ENCODE peak calls at places on chromosomes 13 and 19, in nine cellular contexts. One of them, this sample, is unnamed.

GRCh38 chr13:22926176-22927007 is 254.4 kb upstream of the SGCG start:
- DNase-seq in tibial nerve: peak; percentile 41
- DNase-seq in lung: peak; percentile 79
- DNase-seq in fibroblast of lung: peak; percentile 40
- DNase-seq in CD4-positive, alpha-beta memory T cell: no peak
- DNase-seq in CD4-positive, CD25-positive, alpha-beta regulatory T cell: no peak
- DNase-seq in effector memory CD4-positive, alpha-beta T cell: no peak
- DNase-seq in endodermal cell: peak; percentile 92
- DNase-seq in bronchial epithelial cell: peak; percentile 17
- DNase-seq in this sample: no peak

GRCh38 chr13:33548065-33548464 is 262.5 kb upstream of the STARD13 start:
- DNase-seq in tibial nerve: no peak
- DNase-seq in fibroblast of lung: no peak
- DNase-seq in endodermal cell: no peak
- DNase-seq in CD4-positive, alpha-beta memory T cell: no peak
- DNase-seq in lung: no peak
- DNase-seq in effector memory CD4-positive, alpha-beta T cell: no peak
- DNase-seq in CD4-positive, CD25-positive, alpha-beta regulatory T cell: no peak
- DNase-seq in bronchial epithelial cell: no peak
- DNase-seq in this sample: no peak

GRCh38 chr19:6076675-6077463 is 33.4 kb downstream of the RFX2 start:
- DNase-seq in endodermal cell: no peak
- DNase-seq in tibial nerve: no peak
- DNase-seq in fibroblast of lung: peak; percentile 94
- DNase-seq in CD4-positive, CD25-positive, alpha-beta regulatory T cell: no peak
- DNase-seq in bronchial epithelial cell: peak; percentile 78
- DNase-seq in lung: no peak
- DNase-seq in effector memory CD4-positive, alpha-beta T cell: no peak
- DNase-seq in CD4-positive, alpha-beta memory T cell: no peak
- DNase-seq in this sample: no peak

GRCh38 chr13:30830638-30830965 is 75.5 kb upstream of the MEDAG start:
- DNase-seq in bronchial epithelial cell: peak; percentile 32
- DNase-seq in effector memory CD4-positive, alpha-beta T cell: no peak
- DNase-seq in endodermal cell: no peak
- DNase-seq in lung: no peak
- DNase-seq in CD4-positive, alpha-beta memory T cell: no peak
- DNase-seq in fibroblast of lung: no peak
- DNase-seq in tibial nerve: no peak
- DNase-seq in CD4-positive, CD25-positive, alpha-beta regulatory T cell: no peak
- DNase-seq in this sample: no peak

GRCh38 chr19:10593820-10594637 is 6.9 kb upstream of the AP1M2 start:
- DNase-seq in tibial nerve: peak; percentile 75
- DNase-seq in CD4-positive, CD25-positive, alpha-beta regulatory T cell: no peak
- DNase-seq in effector memory CD4-positive, alpha-beta T cell: no peak
- DNase-seq in lung: no peak
- DNase-seq in endodermal cell: no peak
- DNase-seq in CD4-positive, alpha-beta memory T cell: no peak
- DNase-seq in fibroblast of lung: no peak
- DNase-seq in bronchial epithelial cell: no peak
- DNase-seq in this sample: peak; percentile 59

GRCh38 chr19:41998246-41999020 is 4.4 kb upstream of the ATP1A3 start:
- DNase-seq in CD4-positive, CD25-positive, alpha-beta regulatory T cell: peak; percentile 43
- DNase-seq in fibroblast of lung: peak; percentile 27
- DNase-seq in endodermal cell: peak; percentile 93
- DNase-seq in lung: no peak
- DNase-seq in tibial nerve: no peak
- DNase-seq in CD4-positive, alpha-beta memory T cell: no peak
- DNase-seq in bronchial epithelial cell: peak; percentile 10
- DNase-seq in effector memory CD4-positive, alpha-beta T cell: no peak
- DNase-seq in this sample: no peak

GRCh38 chr13:33014291-33014690 is 1.9 kb upstream of the KL start:
- DNase-seq in fibroblast of lung: peak; percentile 51
- DNase-seq in CD4-positive, alpha-beta memory T cell: no peak
- DNase-seq in tibial nerve: no peak
- DNase-seq in bronchial epithelial cell: no peak
- DNase-seq in CD4-positive, CD25-positive, alpha-beta regulatory T cell: no peak
- DNase-seq in lung: no peak
- DNase-seq in effector memory CD4-positive, alpha-beta T cell: no peak
- DNase-seq in endodermal cell: no peak
- DNase-seq in this sample: no peak

GRCh38 chr13:112779856-112780604 is 90.2 kb downstream of the ATP11A start:
- DNase-seq in fibroblast of lung: peak; percentile 42
- DNase-seq in bronchial epithelial cell: no peak
- DNase-seq in CD4-positive, alpha-beta memory T cell: no peak
- DNase-seq in endodermal cell: no peak
- DNase-seq in CD4-positive, CD25-positive, alpha-beta regulatory T cell: no peak
- DNase-seq in lung: no peak
- DNase-seq in effector memory CD4-positive, alpha-beta T cell: no peak
- DNase-seq in tibial nerve: no peak
- DNase-seq in this sample: peak; percentile 54

GRCh38 chr13:21986602-21987001 is 315.7 kb downstream of the FGF9 start:
- DNase-seq in bronchial epithelial cell: no peak
- DNase-seq in CD4-positive, CD25-positive, alpha-beta regulatory T cell: no peak
- DNase-seq in fibroblast of lung: no peak
- DNase-seq in CD4-positive, alpha-beta memory T cell: no peak
- DNase-seq in lung: peak; percentile 46
- DNase-seq in endodermal cell: no peak
- DNase-seq in effector memory CD4-positive, alpha-beta T cell: no peak
- DNase-seq in tibial nerve: peak; percentile 34
- DNase-seq in this sample: peak; percentile 90

GRCh38 chr19:496333-496634 is at the start of gene MADCAM1:
- DNase-seq in effector memory CD4-positive, alpha-beta T cell: no peak
- DNase-seq in tibial nerve: no peak
- DNase-seq in bronchial epithelial cell: no peak
- DNase-seq in fibroblast of lung: no peak
- DNase-seq in CD4-positive, alpha-beta memory T cell: no peak
- DNase-seq in CD4-positive, CD25-positive, alpha-beta regulatory T cell: no peak
- DNase-seq in lung: no peak
- DNase-seq in endodermal cell: peak; percentile 59
- DNase-seq in this sample: no peak

GRCh38 chr13:31962661-31963345 is 68.8 kb upstream of the FRY start:
- DNase-seq in tibial nerve: no peak
- DNase-seq in bronchial epithelial cell: no peak
- DNase-seq in endodermal cell: no peak
- DNase-seq in fibroblast of lung: peak; percentile 51
- DNase-seq in CD4-positive, alpha-beta memory T cell: no peak
- DNase-seq in CD4-positive, CD25-positive, alpha-beta regulatory T cell: no peak
- DNase-seq in effector memory CD4-positive, alpha-beta T cell: no peak
- DNase-seq in lung: no peak
- DNase-seq in this sample: no peak

GRCh38 chr13:25372275-25373081 is 704 bp downstream of the ATP8A2 start:
- DNase-seq in lung: no peak
- DNase-seq in effector memory CD4-positive, alpha-beta T cell: no peak
- DNase-seq in fibroblast of lung: no peak
- DNase-seq in endodermal cell: peak; percentile 79
- DNase-seq in CD4-positive, alpha-beta memory T cell: no peak
- DNase-seq in CD4-positive, CD25-positive, alpha-beta regulatory T cell: no peak
- DNase-seq in tibial nerve: no peak
- DNase-seq in bronchial epithelial cell: no peak
- DNase-seq in this sample: no peak

GRCh38 chr13:35840991-35841604 is 290.1 kb downstream of the DCLK1 start:
- DNase-seq in bronchial epithelial cell: no peak
- DNase-seq in lung: no peak
- DNase-seq in CD4-positive, CD25-positive, alpha-beta regulatory T cell: no peak
- DNase-seq in effector memory CD4-positive, alpha-beta T cell: no peak
- DNase-seq in endodermal cell: no peak
- DNase-seq in CD4-positive, alpha-beta memory T cell: no peak
- DNase-seq in tibial nerve: no peak
- DNase-seq in fibroblast of lung: peak; percentile 45
- DNase-seq in this sample: no peak

DNA sequence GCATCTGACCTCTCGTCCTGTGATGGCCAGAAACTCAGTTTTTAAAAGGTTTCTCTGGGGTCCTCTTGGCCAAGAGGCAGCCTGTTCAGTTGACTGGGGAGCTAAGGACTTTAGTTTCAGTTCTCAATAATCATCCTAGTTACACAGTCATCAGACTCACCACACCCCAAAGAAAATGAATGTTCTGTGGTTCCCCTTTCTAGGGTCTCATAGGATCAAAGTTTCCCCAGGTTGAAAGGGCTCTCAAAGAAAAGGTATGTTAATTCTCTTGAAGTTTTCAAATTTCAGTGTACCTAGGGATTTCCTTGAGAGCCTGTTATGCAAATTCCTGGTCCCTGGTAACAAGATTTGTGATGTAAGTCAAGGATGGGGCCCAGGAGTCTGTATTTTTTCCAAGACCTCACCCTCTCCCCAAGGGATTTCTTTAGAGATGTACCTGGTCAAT is 94.9 kb downstream of the FAM216B start:
- DNase-seq in lung: no peak
- DNase-seq in CD4-positive, CD25-positive, alpha-beta regulatory T cell: no peak
- DNase-seq in CD4-positive, alpha-beta memory T cell: no peak
- DNase-seq in fibroblast of lung: no peak
- DNase-seq in tibial nerve: no peak
- DNase-seq in effector memory CD4-positive, alpha-beta T cell: no peak
- DNase-seq in endodermal cell: peak; percentile 58
- DNase-seq in bronchial epithelial cell: no peak
- DNase-seq in this sample: no peak
- H3K4me3 ChIP-seq in lung: no peak overlapping the region
- H3K4me3 ChIP-seq in CD4-positive, CD25-positive, alpha-beta regulatory T cell: no peak overlapping the region
- H3K4me3 ChIP-seq in CD4-positive, alpha-beta memory T cell: no peak overlapping the region
- H3K4me3 ChIP-seq in fibroblast of lung: no peak overlapping the region
- H3K4me3 ChIP-seq in tibial nerve: no peak overlapping the region
- H3K4me3 ChIP-seq in effector memory CD4-positive, alpha-beta T cell: no peak overlapping the region
- H3K4me3 ChIP-seq in endodermal cell: peak overlapping the region; percentile 60
- H3K4me3 ChIP-seq in bronchial epithelial cell: no peak overlapping the region
- H3K4me3 ChIP-seq in this sample: no peak overlapping the region

DNA sequence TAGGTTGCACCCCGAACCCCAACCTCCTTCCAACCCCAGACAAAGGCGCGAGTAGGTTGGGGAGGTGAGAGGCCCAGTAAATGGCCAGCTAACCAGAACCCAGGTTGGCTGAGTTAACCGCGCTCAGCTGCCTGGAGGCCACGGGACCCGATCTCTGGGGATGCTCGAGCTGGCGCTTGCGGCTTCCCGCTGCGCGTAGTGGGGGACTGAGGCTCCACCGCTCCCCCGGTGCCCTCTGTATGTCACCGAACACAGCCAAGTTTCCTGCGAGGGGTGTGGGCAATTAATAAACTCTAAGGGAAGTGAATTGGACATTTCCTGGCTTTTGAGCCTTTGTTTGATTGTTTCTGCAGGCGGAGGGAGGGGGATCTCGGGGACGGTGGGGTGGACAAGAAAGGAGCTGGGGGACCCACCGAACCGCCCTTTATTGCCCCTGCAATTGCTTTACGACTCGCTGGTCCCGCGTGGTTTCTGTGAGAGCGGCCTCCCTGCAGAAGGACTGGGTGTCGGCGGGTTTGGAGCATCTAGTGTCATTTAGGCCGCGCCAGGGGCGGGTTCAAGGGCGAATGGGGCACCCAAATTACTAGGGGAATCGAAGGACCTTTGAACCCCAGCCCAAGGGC is 3.5 kb upstream of the ZIC5 start:
- DNase-seq in endodermal cell: peak; percentile 78
- DNase-seq in fibroblast of lung: no peak
- DNase-seq in tibial nerve: no peak
- DNase-seq in lung: no peak
- DNase-seq in CD4-positive, CD25-positive, alpha-beta regulatory T cell: no peak
- DNase-seq in effector memory CD4-positive, alpha-beta T cell: no peak
- DNase-seq in CD4-positive, alpha-beta memory T cell: no peak
- DNase-seq in bronchial epithelial cell: no peak
- DNase-seq in this sample: peak; percentile 44
- H3K27me3 ChIP-seq in endodermal cell: peaks cover 64% of the 10 kb centered on the region
- H3K27me3 ChIP-seq in fibroblast of lung: peaks cover 86% of the 10 kb centered on the region
- H3K27me3 ChIP-seq in tibial nerve: peaks cover 25% of the 10 kb centered on the region
- H3K27me3 ChIP-seq in lung: peaks cover 23% of the 10 kb centered on the region
- H3K27me3 ChIP-seq in CD4-positive, CD25-positive, alpha-beta regulatory T cell: peaks cover 64% of the 10 kb centered on the region
- H3K27me3 ChIP-seq in effector memory CD4-positive, alpha-beta T cell: peaks cover 91% of the 10 kb centered on the region
- H3K27me3 ChIP-seq in CD4-positive, alpha-beta memory T cell: peaks cover 89% of the 10 kb centered on the region
- H3K27me3 ChIP-seq in bronchial epithelial cell: peaks cover 80% of the 10 kb centered on the region
- H3K27me3 ChIP-seq in this sample: peaks cover 75% of the 10 kb centered on the region

GRCh38 chr19:37466798-37467607 is at the start of gene ZNF569:
- DNase-seq in endodermal cell: peak; percentile 96
- DNase-seq in CD4-positive, CD25-positive, alpha-beta regulatory T cell: peak; percentile 96
- DNase-seq in tibial nerve: peak; percentile 72
- DNase-seq in effector memory CD4-positive, alpha-beta T cell: peak; percentile 81
- DNase-seq in CD4-positive, alpha-beta memory T cell: peak; percentile 93
- DNase-seq in bronchial epithelial cell: peak; percentile 86
- DNase-seq in lung: peak; percentile 91
- DNase-seq in fibroblast of lung: peak; percentile 97
- DNase-seq in this sample: peak; percentile 89

GRCh38 chr19:37472165-37472564 is 3.0 kb downstream of the ZNF570 start:
- DNase-seq in lung: no peak
- DNase-seq in CD4-positive, alpha-beta memory T cell: no peak
- DNase-seq in fibroblast of lung: no peak
- DNase-seq in CD4-positive, CD25-positive, alpha-beta regulatory T cell: no peak
- DNase-seq in bronchial epithelial cell: no peak
- DNase-seq in endodermal cell: no peak
- DNase-seq in effector memory CD4-positive, alpha-beta T cell: no peak
- DNase-seq in tibial nerve: no peak
- DNase-seq in this sample: no peak

GRCh38 chr19:37468961-37469777 is at the start of gene ZNF570:
- DNase-seq in CD4-positive, alpha-beta memory T cell: peak; percentile 90
- DNase-seq in fibroblast of lung: peak; percentile 89
- DNase-seq in CD4-positive, CD25-positive, alpha-beta regulatory T cell: peak; percentile 95
- DNase-seq in tibial nerve: peak; percentile 73
- DNase-seq in effector memory CD4-positive, alpha-beta T cell: peak; percentile 77
- DNase-seq in lung: peak; percentile 89
- DNase-seq in bronchial epithelial cell: peak; percentile 67
- DNase-seq in endodermal cell: peak; percentile 95
- DNase-seq in this sample: peak; percentile 89

GRCh38 chr19:37467608-37468090 is 405 bp upstream of the ZNF569 start:
- DNase-seq in endodermal cell: no peak
- DNase-seq in effector memory CD4-positive, alpha-beta T cell: no peak
- DNase-seq in lung: no peak
- DNase-seq in fibroblast of lung: no peak
- DNase-seq in CD4-positive, alpha-beta memory T cell: no peak
- DNase-seq in tibial nerve: no peak
- DNase-seq in CD4-positive, CD25-positive, alpha-beta regulatory T cell: no peak
- DNase-seq in bronchial epithelial cell: peak; percentile 2
- DNase-seq in this sample: no peak

DNA sequence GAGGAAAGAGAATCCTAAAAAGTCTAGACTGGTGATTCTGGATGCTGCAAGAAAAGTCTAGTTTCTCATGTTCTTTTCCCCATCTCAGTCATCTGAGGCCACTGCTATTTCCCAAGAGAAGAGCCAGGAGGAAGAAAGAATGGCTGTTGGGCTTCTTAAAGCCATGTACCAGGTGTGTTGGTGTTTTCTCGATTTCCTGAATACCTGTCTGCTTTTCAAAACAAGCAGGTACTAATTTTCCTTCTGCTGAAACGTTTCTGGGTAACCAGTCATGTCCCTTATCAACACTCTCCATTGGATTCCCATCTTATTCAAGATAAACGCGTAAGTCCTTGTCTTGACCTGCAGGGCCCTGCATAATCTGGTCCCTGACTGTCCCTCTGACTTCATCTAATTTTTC is 1.1 kb downstream of the ZNF570 start:
- DNase-seq in fibroblast of lung: no peak
- DNase-seq in lung: no peak
- DNase-seq in endodermal cell: no peak
- DNase-seq in tibial nerve: no peak
- DNase-seq in bronchial epithelial cell: no peak
- DNase-seq in CD4-positive, CD25-positive, alpha-beta regulatory T cell: peak; percentile 4
- DNase-seq in effector memory CD4-positive, alpha-beta T cell: no peak
- DNase-seq in CD4-positive, alpha-beta memory T cell: no peak
- DNase-seq in this sample: no peak
- H3K4me3 ChIP-seq in fibroblast of lung: peak overlapping the region; percentile 80
- H3K4me3 ChIP-seq in lung: no peak overlapping the region
- H3K4me3 ChIP-seq in endodermal cell: peak overlapping the region; percentile 93
- H3K4me3 ChIP-seq in tibial nerve: peak overlapping the region; percentile 84
- H3K4me3 ChIP-seq in bronchial epithelial cell: no peak overlapping the region
- H3K4me3 ChIP-seq in CD4-positive, CD25-positive, alpha-beta regulatory T cell: peak overlapping the region; percentile 89
- H3K4me3 ChIP-seq in effector memory CD4-positive, alpha-beta T cell: no peak overlapping the region
- H3K4me3 ChIP-seq in CD4-positive, alpha-beta memory T cell: peak overlapping the region; percentile 91
- H3K4me3 ChIP-seq in this sample: no peak overlapping the region

GRCh38 chr19:31346660-31347059 is 2.6 kb downstream of the TSHZ3 start:
- DNase-seq in fibroblast of lung: no peak
- DNase-seq in CD4-positive, CD25-positive, alpha-beta regulatory T cell: no peak
- DNase-seq in bronchial epithelial cell: no peak
- DNase-seq in lung: no peak
- DNase-seq in CD4-positive, alpha-beta memory T cell: no peak
- DNase-seq in tibial nerve: no peak
- DNase-seq in endodermal cell: no peak
- DNase-seq in effector memory CD4-positive, alpha-beta T cell: no peak
- DNase-seq in this sample: no peak
- H3K27me3 ChIP-seq in fibroblast of lung: no peaks in the 10 kb centered on the region
- H3K27me3 ChIP-seq in CD4-positive, CD25-positive, alpha-beta regulatory T cell: peaks cover 29% of the 10 kb centered on the region
- H3K27me3 ChIP-seq in bronchial epithelial cell: no peaks in the 10 kb centered on the region
- H3K27me3 ChIP-seq in lung: no peaks in the 10 kb centered on the region
- H3K27me3 ChIP-seq in CD4-positive, alpha-beta memory T cell: peaks cover 29% of the 10 kb centered on the region
- H3K27me3 ChIP-seq in tibial nerve: no peaks in the 10 kb centered on the region
- H3K27me3 ChIP-seq in endodermal cell: peaks cover 60% of the 10 kb centered on the region
- H3K27me3 ChIP-seq in effector memory CD4-positive, alpha-beta T cell: peaks cover 24% of the 10 kb centered on the region
- H3K27me3 ChIP-seq in this sample: no peaks in the 10 kb centered on the region